ENCODE peak calls at places on chromosomes 4 and X, in five cellular contexts. Q is substantia nigra; R is heart left ventricle; C is esophagus squamous epithelium; V is CD8-positive, alpha-beta memory T cell. I is an unnamed sample.
A peak's percentile ranks its signal among the peaks of the same experiment; 100 is the strongest.

GRCh38 chr4:90958256-90958895 is 831.2 kb downstream of the CCSER1 start:
- DNase-seq in V (no peak), Q (no peak), C (no peak), R (no peak), I (no peak)

GRCh38 chrX:34880656-34881055 is 61.9 kb upstream of the FAM47B start:
- DNase-seq in V (no peak), C (no peak), Q (no peak), R (no peak), I (no peak)

GRCh38 chrX:121854614-121854911 is 807.2 kb downstream of the GLUD2 start:
- DNase-seq in V (no peak), C (no peak), Q (no peak), R (no peak), I (no peak)

GRCh38 chrX:68699960-68700746 is 52.7 kb downstream of the STARD8 start:
- DNase-seq in R (no peak), V (no peak), Q (no peak), C (no peak), I (no peak)

GRCh38 chr4:106981431-106981830 is 54.7 kb downstream of the DKK2 start:
- DNase-seq in Q (no peak), V (no peak), R (no peak), C (no peak), I (no peak)

GRCh38 chr4:8258813-8259212 is 10.7 kb upstream of the HTRA3 start:
- DNase-seq in R (no peak), C (no peak), V (no peak), Q (no peak), I (no peak)

GRCh38 chr4:133996431-133997121 is 205.0 kb downstream of the PABPC4L start:
- DNase-seq in R (no peak), Q (no peak), C (no peak), V (no peak), I (no peak)

GRCh38 chr4:5824635-5825034 is 68.3 kb downstream of the CRMP1 start:
- DNase-seq in C (no peak), Q (no peak), R (no peak), V (no peak), I (no peak)

GRCh38 chr4:105166066-105166465 is 19.4 kb downstream of the TET2 start:
- DNase-seq in V (no peak), Q (no peak), C (no peak), R (no peak), I (no peak)

GRCh38 chrX:69031971-69032391 is 133.3 kb downstream of the PJA1 start:
- DNase-seq in Q (no peak), V (no peak), C (no peak), R (no peak), I (peak; percentile 21)

GRCh38 chr4:128558896-128559669 is 250.4 kb upstream of the JADE1 start:
- DNase-seq in C (no peak), Q (no peak), V (no peak), R (no peak), I (no peak)

GRCh38 chrX:123731258-123731986 is 1.4 kb downstream of the THOC2 start:
- DNase-seq in C (no peak), Q (no peak), V (peak; percentile 1), R (no peak), I (peak; percentile 37)

GRCh38 chr4:142875117-142875516 is 29.0 kb upstream of the INPP4B start:
- DNase-seq in Q (no peak), C (no peak), V (no peak), R (no peak), I (no peak)

GRCh38 chr4:88033309-88033708 is 25.9 kb downstream of the PKD2 start:
- DNase-seq in V (no peak), C (no peak), R (no peak), Q (no peak), I (peak; percentile 39)

GRCh38 chr4:100823066-100823992 is 305.5 kb upstream of the EMCN start:
- DNase-seq in Q (no peak), V (no peak), C (no peak), R (no peak), I (no peak)

GRCh38 chr4:189940178-189941004 is at the start of gene FRG1:
- DNase-seq in Q (no peak), C (no peak), V (peak; percentile 95), R (peak; percentile 97), I (peak; percentile 96)

GRCh38 chr4:119130365-119131065 is 5.1 kb upstream of the MYOZ2 start:
- DNase-seq in V (no peak), C (no peak), Q (no peak), R (no peak), I (no peak)

DNA sequence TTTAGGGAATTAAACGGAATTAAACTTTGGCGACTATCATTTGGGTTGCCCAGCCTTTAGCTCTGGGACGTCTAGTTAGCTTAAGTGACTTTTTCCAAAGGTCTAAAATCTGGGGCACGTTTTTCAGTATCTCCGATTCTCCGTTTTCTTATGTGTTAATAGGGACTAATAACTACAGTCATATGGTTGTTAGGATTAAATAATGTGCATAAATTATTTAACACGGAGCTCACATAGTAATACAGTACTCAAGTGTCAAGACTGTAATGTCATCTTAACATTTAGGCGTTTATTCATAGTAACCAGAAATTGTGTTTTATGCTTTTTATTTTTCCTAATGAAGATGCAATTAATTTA is 466 bp upstream of the CCNA2 start:
- DNase-seq in C (no peak), Q (no peak), R (no peak), V (no peak), I (no peak)
- H3K27ac ChIP-seq in C (peak overlapping the region; percentile 76), Q (no peak overlapping the region), R (peak overlapping the region; percentile 75), V (peak overlapping the region; percentile 45), I (peak overlapping the region; percentile 89)

DNA sequence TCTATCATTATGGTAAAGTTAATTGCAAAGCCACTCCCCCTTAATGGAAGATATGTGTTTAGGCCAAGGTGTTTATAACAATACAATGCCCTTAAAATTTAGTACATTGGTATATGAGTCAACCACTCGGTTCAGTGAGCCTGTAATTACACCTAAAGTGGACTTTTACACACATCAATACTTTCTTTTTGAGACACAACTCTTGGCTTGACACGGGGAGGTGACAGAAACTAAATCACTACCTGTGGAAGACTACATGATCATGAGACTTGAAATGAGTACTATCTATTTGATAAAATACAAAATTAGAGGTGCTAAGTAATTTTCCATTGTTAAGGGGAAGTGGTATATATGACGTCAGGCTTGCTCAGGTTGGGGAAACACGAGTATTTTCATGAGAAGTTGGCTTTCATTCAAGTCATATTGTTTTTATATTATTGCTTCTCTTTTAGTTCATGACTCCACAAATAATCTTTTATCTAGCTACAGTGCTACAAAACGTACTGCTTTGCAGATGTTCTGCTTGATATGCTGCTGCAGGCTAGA is 918.3 kb downstream of the ARAP2 start:
- DNase-seq in R (no peak), C (no peak), V (no peak), Q (no peak), I (no peak)
- H3K27ac ChIP-seq in R (no peak overlapping the region), C (no peak overlapping the region), V (no peak overlapping the region), Q (no peak overlapping the region), I (no peak overlapping the region)

DNA sequence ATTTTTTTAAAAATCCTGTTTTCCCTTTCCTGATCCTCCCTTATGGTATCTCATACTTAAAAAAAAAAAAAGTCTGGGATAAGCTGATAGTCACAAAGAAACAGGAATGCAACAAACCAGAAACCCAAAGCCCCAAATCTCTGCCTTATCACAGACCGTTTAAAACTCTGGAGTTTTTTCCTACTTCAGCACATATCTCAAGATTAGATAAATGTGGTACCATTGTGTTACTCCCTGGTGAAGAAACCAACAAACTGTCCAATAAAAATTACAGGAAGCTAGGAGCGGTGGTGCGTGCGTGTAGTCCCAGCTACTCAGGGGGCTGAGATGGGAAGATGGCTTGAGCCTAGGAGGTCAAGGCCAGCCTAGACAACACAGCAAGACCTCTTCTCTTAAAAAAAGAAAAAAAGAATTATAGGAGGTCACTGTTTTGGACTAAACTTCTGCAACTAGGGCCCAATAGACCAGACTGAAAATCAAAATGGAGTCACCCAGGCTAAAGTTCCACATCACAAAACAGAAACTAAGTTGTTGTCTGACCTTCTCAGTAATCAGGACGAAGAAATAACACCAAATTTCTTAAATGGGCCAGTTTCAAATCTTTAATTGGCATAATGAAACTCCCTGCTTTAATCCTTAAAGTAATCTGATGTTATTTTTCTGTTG is 51.9 kb downstream of the RBM47 start:
- DNase-seq in Q (no peak), V (no peak), R (no peak), C (no peak), I (no peak)
- H3K27ac ChIP-seq in Q (peak overlapping the region; percentile 17), V (no peak overlapping the region), R (peak overlapping the region; percentile 24), C (peak overlapping the region; percentile 82), I (peak overlapping the region; percentile 87)

DNA sequence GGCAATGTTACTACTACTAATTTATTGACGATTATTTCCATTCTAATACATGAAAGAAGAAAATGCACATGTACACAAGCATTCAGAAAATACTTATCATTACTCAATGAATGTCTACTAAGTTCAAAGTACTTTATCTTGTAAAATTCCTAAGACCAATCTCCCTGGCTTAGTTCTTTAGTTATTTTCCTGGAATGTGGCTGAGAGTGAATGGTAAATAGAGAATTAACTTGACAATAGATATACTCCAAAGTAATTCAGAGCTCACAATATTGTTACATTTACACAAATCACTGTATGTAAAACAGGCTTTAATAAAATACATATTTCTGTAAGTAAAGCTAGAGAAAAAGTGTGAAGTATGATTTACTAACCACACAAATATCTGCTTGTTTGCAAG is 79.7 kb downstream of the PDS5A start:
- DNase-seq in R (no peak), V (no peak), Q (no peak), C (no peak), I (no peak)
- H3K27ac ChIP-seq in R (no peak overlapping the region), V (no peak overlapping the region), Q (no peak overlapping the region), C (no peak overlapping the region), I (no peak overlapping the region)

DNA sequence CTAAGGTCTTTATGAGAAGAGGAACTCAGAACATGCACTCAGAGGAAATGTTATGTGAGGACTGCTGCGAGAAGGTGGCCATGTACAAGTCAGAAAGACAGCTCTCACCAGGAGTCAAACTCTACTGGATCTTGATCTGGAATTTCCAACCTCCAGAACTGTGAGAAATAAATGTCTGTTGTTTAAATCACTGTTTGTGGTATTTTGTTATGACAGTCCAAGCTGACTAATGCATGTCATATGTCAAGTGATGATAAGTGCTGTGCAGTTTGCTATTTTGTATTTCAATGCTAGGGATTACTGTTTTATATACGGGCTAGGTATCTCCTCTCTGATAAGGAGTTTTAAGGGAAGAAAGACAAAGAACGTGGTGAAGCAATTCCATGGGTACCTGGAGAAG is 162.3 kb downstream of the CPEB2 start:
- DNase-seq in Q (no peak), V (no peak), C (no peak), R (no peak), I (no peak)
- H3K27ac ChIP-seq in Q (no peak overlapping the region), V (no peak overlapping the region), C (no peak overlapping the region), R (no peak overlapping the region), I (no peak overlapping the region)